ENCODE peak calls at places on chromosomes 11 and 22, in ten cellular contexts. H is fibroblast of lung, N is psoas muscle, J is stomach, E is gastrocnemius medialis, I is lower lobe of right lung, S is foreskin keratinocyte, W is RWPE1, F is cardiac muscle cell, V is PC-3. Q is an unnamed sample.

GRCh38 chr11:25057861-25058260 is 561.0 kb downstream of the LUZP2 start:
- DNase-seq in F (no peak), E (no peak), J (no peak), I (no peak), V (no peak), N (no peak), H (no peak), W (no peak), S (no peak), Q (no peak)

GRCh38 chr22:46613606-46613997 is 6.6 kb upstream of the GRAMD4 start:
- DNase-seq in F (no peak), V (no peak), I (peak; percentile 49), J (no peak), H (peak; percentile 56), W (no peak), E (no peak), S (no peak), N (no peak), Q (no peak)

GRCh38 chr22:46754826-46755225 is 7.6 kb upstream of the TBC1D22A start:
- DNase-seq in W (no peak), E (no peak), S (no peak), N (no peak), H (no peak), I (no peak), F (no peak), J (no peak), V (no peak), Q (no peak)

GRCh38 chr11:126510621-126511370 is 155.3 kb downstream of the ST3GAL4 start:
- DNase-seq in N (no peak), S (no peak), V (no peak), W (no peak), I (no peak), J (no peak), F (peak; percentile 68), E (no peak), H (no peak), Q (no peak)

GRCh38 chr22:29071261-29072045 is 1.4 kb upstream of the KREMEN1 start:
- DNase-seq in V (peak; percentile 20), W (peak; percentile 64), J (peak; percentile 65), I (peak; percentile 72), F (peak; percentile 78), H (peak; percentile 20), E (no peak), S (peak; percentile 79), N (no peak), Q (peak; percentile 29)

GRCh38 chr22:35631597-35631996 is 14.5 kb upstream of the MB start:
- DNase-seq in I (peak; percentile 64), E (no peak), W (no peak), H (peak; percentile 42), N (peak; percentile 53), J (peak; percentile 59), F (peak; percentile 60), S (no peak), V (peak; percentile 34), Q (peak; percentile 16)

GRCh38 chr11:12547953-12548650 is 126.1 kb upstream of the TEAD1 start:
- DNase-seq in H (peak; percentile 38), S (no peak), J (no peak), V (no peak), N (no peak), E (no peak), W (no peak), I (no peak), F (peak; percentile 85), Q (no peak)

GRCh38 chr11:130314184-130314748 is 451 bp downstream of the ZBTB44 start:
- DNase-seq in J (peak; percentile 74), I (peak; percentile 76), E (peak; percentile 56), S (peak; percentile 57), W (peak; percentile 67), F (peak; percentile 68), N (peak; percentile 81), V (peak; percentile 62), H (peak; percentile 29), Q (peak; percentile 58)

GRCh38 chr11:86099727-86100320 is 30.9 kb upstream of the PICALM start:
- DNase-seq in S (peak; percentile 93), N (no peak), H (no peak), F (no peak), E (no peak), V (peak; percentile 82), I (no peak), W (peak; percentile 46), J (no peak), Q (no peak)

GRCh38 chr11:25625094-25625493 is 706.8 kb upstream of the ANO3 start:
- DNase-seq in E (no peak), H (no peak), F (no peak), V (peak; percentile 27), J (no peak), N (no peak), S (no peak), I (no peak), W (no peak), Q (no peak)

GRCh38 chr22:19523240-19524169 is 705 bp downstream of the CLDN5 start:
- DNase-seq in V (no peak), W (no peak), I (no peak), J (no peak), S (peak; percentile 35), N (no peak), E (no peak), H (peak; percentile 26), F (peak; percentile 52), Q (no peak)

GRCh38 chr11:46520971-46521745 is 72.7 kb downstream of the AMBRA1 start:
- DNase-seq in I (no peak), E (no peak), J (no peak), F (no peak), V (peak; percentile 65), S (peak; percentile 77), H (peak; percentile 61), W (peak; percentile 60), N (no peak), Q (no peak)

GRCh38 chr11:129286813-129287212 is 88.8 kb upstream of the BARX2 start:
- DNase-seq in I (no peak), E (no peak), V (peak; percentile 41), W (no peak), F (no peak), N (no peak), J (no peak), S (no peak), H (peak; percentile 38), Q (no peak)

GRCh38 chr11:7494086-7494775 is 8.9 kb downstream of the OLFML1 start:
- DNase-seq in W (no peak), I (no peak), N (no peak), E (no peak), F (no peak), H (no peak), J (no peak), V (no peak), S (peak; percentile 56), Q (no peak)

GRCh38 chr22:16949561-16949960 is 58.5 kb downstream of the GAB4 start:
- DNase-seq in J (no peak), V (no peak), N (no peak), H (no peak), I (no peak), W (no peak), F (no peak), S (no peak), E (peak; percentile 50), Q (no peak)

GRCh38 chr11:82315093-82315492 is 418.6 kb downstream of the FAM181B start:
- DNase-seq in N (no peak), J (no peak), F (peak; percentile 70), H (no peak), E (no peak), V (peak; percentile 46), W (peak; percentile 6), I (no peak), S (peak; percentile 18), Q (no peak)
- TF ChIP-seq CTCF in N (no peak), J (no peak), F (no peak), H (no peak), E (no peak), V (peak; percentile 57), W (no peak), I (peak; percentile 40), S (peak; percentile 42), Q (no peak)

GRCh38 chr11:23280088-23280487 is 419.8 kb upstream of the CCDC179 start:
- DNase-seq in E (no peak), W (no peak), F (no peak), N (no peak), I (no peak), J (no peak), V (no peak), H (no peak), S (no peak), Q (no peak)

GRCh38 chr11:23288001-23288783 is 427.9 kb upstream of the CCDC179 start:
- DNase-seq in I (no peak), H (peak; percentile 87), S (peak; percentile 87), J (no peak), E (no peak), V (peak; percentile 81), F (no peak), N (no peak), W (no peak), Q (no peak)

GRCh38 chr11:23284626-23285025 is 424.4 kb upstream of the CCDC179 start:
- DNase-seq in I (no peak), V (peak; percentile 31), J (no peak), W (no peak), N (no peak), E (no peak), S (no peak), F (no peak), H (peak; percentile 72), Q (no peak)
- H3K27ac ChIP-seq in I (no peak overlapping the region), V (no peak overlapping the region), J (no peak overlapping the region), W (no peak overlapping the region), N (no peak overlapping the region), E (no peak overlapping the region), S (no peak overlapping the region), F (no peak overlapping the region), H (no peak overlapping the region), Q (no peak overlapping the region)

GRCh38 chr11:2250485-2250884 is 19.9 kb downstream of the ASCL2 start:
- DNase-seq in V (no peak), I (no peak), J (no peak), F (no peak), W (no peak), E (no peak), S (no peak), N (no peak), H (no peak), Q (no peak)
- TF ChIP-seq CTCF in V (no peak), I (no peak), J (no peak), F (no peak), W (no peak), E (no peak), S (no peak), N (no peak), H (no peak), Q (no peak)

GRCh38 chr11:92192141-92192540 is 32.5 kb upstream of the FAT3 start:
- DNase-seq in S (no peak), I (no peak), N (no peak), W (no peak), E (no peak), H (no peak), F (no peak), V (no peak), J (no peak), Q (no peak)

DNA sequence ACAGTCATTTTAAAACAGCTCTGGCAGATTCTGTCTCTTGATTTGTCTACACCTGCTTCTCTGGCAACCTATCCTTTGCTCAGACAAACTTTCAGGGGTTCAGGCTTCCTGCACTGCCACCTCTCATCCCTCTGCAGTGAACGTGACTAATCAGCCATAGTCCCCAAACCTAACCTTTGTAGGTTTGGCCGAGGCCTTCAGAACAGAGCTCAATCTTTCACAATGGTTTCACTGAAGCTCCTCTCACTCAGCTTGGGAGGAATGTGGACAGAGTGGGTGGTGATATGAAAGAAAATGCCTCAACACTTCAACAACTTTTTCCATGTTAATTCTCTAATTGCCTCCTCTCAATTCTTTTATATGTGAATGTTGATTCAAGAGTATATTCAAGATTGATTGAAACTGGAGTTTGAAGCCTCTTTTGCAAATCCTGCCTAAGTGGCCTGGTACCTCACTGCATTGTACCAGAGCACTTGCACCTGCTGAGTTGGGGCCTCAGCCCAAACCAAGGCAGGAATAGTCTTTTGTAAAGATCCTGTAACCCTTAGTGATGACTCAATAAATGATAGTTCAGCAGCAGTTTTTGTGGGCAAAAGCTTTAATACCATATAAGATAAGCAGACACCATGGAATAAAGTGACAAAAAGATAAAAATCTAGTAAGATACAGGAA is 33.9 kb upstream of the FAT3 start:
- DNase-seq in F (no peak), J (no peak), V (no peak), W (no peak), E (no peak), S (no peak), I (no peak), H (no peak), N (no peak), Q (no peak)
- H3K27ac ChIP-seq in F (no peak overlapping the region), J (no peak overlapping the region), V (no peak overlapping the region), W (no peak overlapping the region), E (no peak overlapping the region), S (no peak overlapping the region), I (no peak overlapping the region), H (no peak overlapping the region), N (no peak overlapping the region), Q (no peak overlapping the region)

Q was measured in CD4-positive, alpha-beta T cell.